ENCODE peak calls at places on chromosomes 1 and 21, in ten cellular contexts. One of them, this sample, is unnamed.

GRCh38 chr21:16239659-16240265 is 510.0 kb downstream of the USP25 start:
- DNase-seq in COR-L47: no peak
- DNase-seq in breast epithelium: no peak
- DNase-seq in effector CD4-positive, alpha-beta T cell: no peak
- DNase-seq in thoracic aorta: no peak
- DNase-seq in activated T-cell treated with anti-CD3 and anti-CD28 coated beads, Interleukin-2, amount 50 U/mL, for 48 hours: no peak
- DNase-seq in IMR-90: no peak
- DNase-seq in AG09309: no peak
- DNase-seq in endothelial cell: no peak
- DNase-seq in pons: no peak
- DNase-seq in this sample: no peak

GRCh38 chr1:163561570-163562295 is 240.0 kb downstream of the NUF2 start:
- DNase-seq in COR-L47: peak; percentile 54
- DNase-seq in breast epithelium: no peak
- DNase-seq in effector CD4-positive, alpha-beta T cell: no peak
- DNase-seq in thoracic aorta: no peak
- DNase-seq in activated T-cell treated with anti-CD3 and anti-CD28 coated beads, Interleukin-2, amount 50 U/mL, for 48 hours: no peak
- DNase-seq in IMR-90: no peak
- DNase-seq in AG09309: no peak
- DNase-seq in endothelial cell: peak; percentile 5
- DNase-seq in pons: peak; percentile 33
- DNase-seq in this sample: peak; percentile 22

GRCh38 chr1:201648066-201648910 is 109.4 kb downstream of the NAV1 start:
- DNase-seq in COR-L47: peak; percentile 64
- DNase-seq in breast epithelium: no peak
- DNase-seq in effector CD4-positive, alpha-beta T cell: no peak
- DNase-seq in thoracic aorta: no peak
- DNase-seq in activated T-cell treated with anti-CD3 and anti-CD28 coated beads, Interleukin-2, amount 50 U/mL, for 48 hours: peak; percentile 30
- DNase-seq in IMR-90: peak; percentile 75
- DNase-seq in AG09309: no peak
- DNase-seq in endothelial cell: peak; percentile 57
- DNase-seq in pons: no peak
- DNase-seq in this sample: no peak

GRCh38 chr21:45885597-45885929 is 96.0 kb upstream of the COL6A1 start:
- DNase-seq in COR-L47: no peak
- DNase-seq in breast epithelium: no peak
- DNase-seq in effector CD4-positive, alpha-beta T cell: no peak
- DNase-seq in thoracic aorta: no peak
- DNase-seq in activated T-cell treated with anti-CD3 and anti-CD28 coated beads, Interleukin-2, amount 50 U/mL, for 48 hours: no peak
- DNase-seq in IMR-90: no peak
- DNase-seq in AG09309: no peak
- DNase-seq in endothelial cell: no peak
- DNase-seq in pons: no peak
- DNase-seq in this sample: no peak

GRCh38 chr1:227729881-227730629 is 5.0 kb downstream of the JMJD4 start:
- DNase-seq in COR-L47: no peak
- DNase-seq in breast epithelium: no peak
- DNase-seq in effector CD4-positive, alpha-beta T cell: no peak
- DNase-seq in thoracic aorta: no peak
- DNase-seq in activated T-cell treated with anti-CD3 and anti-CD28 coated beads, Interleukin-2, amount 50 U/mL, for 48 hours: peak; percentile 71
- DNase-seq in IMR-90: peak; percentile 64
- DNase-seq in AG09309: peak; percentile 11
- DNase-seq in endothelial cell: peak; percentile 68
- DNase-seq in pons: peak; percentile 50
- DNase-seq in this sample: no peak

GRCh38 chr21:38790961-38791360 is 14.8 kb upstream of the ETS2 start:
- DNase-seq in COR-L47: no peak
- DNase-seq in breast epithelium: no peak
- DNase-seq in effector CD4-positive, alpha-beta T cell: no peak
- DNase-seq in thoracic aorta: no peak
- DNase-seq in activated T-cell treated with anti-CD3 and anti-CD28 coated beads, Interleukin-2, amount 50 U/mL, for 48 hours: no peak
- DNase-seq in IMR-90: no peak
- DNase-seq in AG09309: no peak
- DNase-seq in endothelial cell: no peak
- DNase-seq in pons: no peak
- DNase-seq in this sample: no peak

GRCh38 chr1:84268346-84268745 is 33.2 kb upstream of the SAMD13 start:
- DNase-seq in COR-L47: no peak
- DNase-seq in breast epithelium: no peak
- DNase-seq in effector CD4-positive, alpha-beta T cell: no peak
- DNase-seq in thoracic aorta: no peak
- DNase-seq in activated T-cell treated with anti-CD3 and anti-CD28 coated beads, Interleukin-2, amount 50 U/mL, for 48 hours: no peak
- DNase-seq in IMR-90: no peak
- DNase-seq in AG09309: no peak
- DNase-seq in endothelial cell: no peak
- DNase-seq in pons: no peak
- DNase-seq in this sample: no peak

GRCh38 chr1:209354111-209354839 is 229.2 kb upstream of the CAMK1G start:
- DNase-seq in COR-L47: peak; percentile 74
- DNase-seq in breast epithelium: peak; percentile 81
- DNase-seq in effector CD4-positive, alpha-beta T cell: peak; percentile 12
- DNase-seq in thoracic aorta: peak; percentile 4
- DNase-seq in activated T-cell treated with anti-CD3 and anti-CD28 coated beads, Interleukin-2, amount 50 U/mL, for 48 hours: peak; percentile 59
- DNase-seq in IMR-90: peak; percentile 92
- DNase-seq in AG09309: peak; percentile 79
- DNase-seq in endothelial cell: peak; percentile 73
- DNase-seq in pons: peak; percentile 88
- DNase-seq in this sample: no peak

GRCh38 chr1:202283379-202283844 is 58.3 kb downstream of the UBE2T start:
- DNase-seq in COR-L47: peak; percentile 70
- DNase-seq in breast epithelium: peak; percentile 86
- DNase-seq in effector CD4-positive, alpha-beta T cell: no peak
- DNase-seq in thoracic aorta: no peak
- DNase-seq in activated T-cell treated with anti-CD3 and anti-CD28 coated beads, Interleukin-2, amount 50 U/mL, for 48 hours: peak; percentile 23
- DNase-seq in IMR-90: peak; percentile 75
- DNase-seq in AG09309: peak; percentile 72
- DNase-seq in endothelial cell: no peak
- DNase-seq in pons: no peak
- DNase-seq in this sample: no peak

GRCh38 chr1:47938556-47938955 is 58.6 kb downstream of the TRABD2B start:
- DNase-seq in COR-L47: no peak
- DNase-seq in breast epithelium: no peak
- DNase-seq in effector CD4-positive, alpha-beta T cell: no peak
- DNase-seq in thoracic aorta: no peak
- DNase-seq in activated T-cell treated with anti-CD3 and anti-CD28 coated beads, Interleukin-2, amount 50 U/mL, for 48 hours: no peak
- DNase-seq in IMR-90: no peak
- DNase-seq in AG09309: no peak
- DNase-seq in endothelial cell: no peak
- DNase-seq in pons: no peak
- DNase-seq in this sample: no peak

This sample was measured in NCI-H2081 treated with DMSO at 0.1 percent for 48 hours.